ENCODE peak calls at places on chromosome 14, in ten cellular contexts. One of them, this sample, is unnamed.

GRCh38 chr14:55240526-55241178 is 30.6 kb upstream of the FBXO34 start:
- DNase-seq in K562: no peak
- DNase-seq in uterus: no peak
- DNase-seq in GM10248: no peak
- DNase-seq in lower lobe of right lung: no peak
- DNase-seq in astrocyte of the spinal cord: peak
- DNase-seq in suprapubic skin: no peak
- DNase-seq in Peyer's patch: no peak
- DNase-seq in epithelial cell of esophagus: peak
- DNase-seq in endothelial cell of umbilical vein: no peak
- DNase-seq in this sample: no peak

GRCh38 chr14:64040044-64040443 is 187.2 kb downstream of the SYNE2 start:
- DNase-seq in GM10248: no peak
- DNase-seq in lower lobe of right lung: no peak
- DNase-seq in astrocyte of the spinal cord: peak
- DNase-seq in epithelial cell of esophagus: peak
- DNase-seq in uterus: no peak
- DNase-seq in endothelial cell of umbilical vein: peak
- DNase-seq in K562: no peak
- DNase-seq in suprapubic skin: no peak
- DNase-seq in Peyer's patch: no peak
- DNase-seq in this sample: no peak

GRCh38 chr14:59028476-59029202 is 159.8 kb upstream of the DAAM1 start:
- DNase-seq in lower lobe of right lung: peak
- DNase-seq in uterus: peak
- DNase-seq in K562: peak
- DNase-seq in astrocyte of the spinal cord: peak
- DNase-seq in GM10248: peak
- DNase-seq in endothelial cell of umbilical vein: peak
- DNase-seq in suprapubic skin: no peak
- DNase-seq in epithelial cell of esophagus: peak
- DNase-seq in Peyer's patch: peak
- DNase-seq in this sample: peak

GRCh38 chr14:41071351-41071750 is 535.3 kb upstream of the LRFN5 start:
- DNase-seq in uterus: no peak
- DNase-seq in lower lobe of right lung: no peak
- DNase-seq in epithelial cell of esophagus: no peak
- DNase-seq in endothelial cell of umbilical vein: no peak
- DNase-seq in Peyer's patch: no peak
- DNase-seq in astrocyte of the spinal cord: no peak
- DNase-seq in GM10248: no peak
- DNase-seq in K562: no peak
- DNase-seq in suprapubic skin: no peak
- DNase-seq in this sample: no peak

GRCh38 chr14:23550827-23551265 is 719 bp downstream of the ZFHX2 start:
- DNase-seq in astrocyte of the spinal cord: no peak
- DNase-seq in lower lobe of right lung: peak
- DNase-seq in suprapubic skin: no peak
- DNase-seq in uterus: no peak
- DNase-seq in epithelial cell of esophagus: no peak
- DNase-seq in endothelial cell of umbilical vein: no peak
- DNase-seq in K562: peak
- DNase-seq in Peyer's patch: peak
- DNase-seq in GM10248: no peak
- DNase-seq in this sample: no peak

GRCh38 chr14:34030864-34031263 is 80.0 kb upstream of the EGLN3 start:
- DNase-seq in lower lobe of right lung: no peak
- DNase-seq in K562: no peak
- DNase-seq in suprapubic skin: no peak
- DNase-seq in uterus: peak
- DNase-seq in endothelial cell of umbilical vein: no peak
- DNase-seq in Peyer's patch: peak
- DNase-seq in astrocyte of the spinal cord: peak
- DNase-seq in epithelial cell of esophagus: no peak
- DNase-seq in GM10248: no peak
- DNase-seq in this sample: no peak

GRCh38 chr14:79275367-79275655 is 936.0 kb downstream of the DIO2 start:
- DNase-seq in suprapubic skin: no peak
- DNase-seq in GM10248: no peak
- DNase-seq in Peyer's patch: no peak
- DNase-seq in astrocyte of the spinal cord: no peak
- DNase-seq in K562: no peak
- DNase-seq in epithelial cell of esophagus: no peak
- DNase-seq in uterus: no peak
- DNase-seq in lower lobe of right lung: no peak
- DNase-seq in endothelial cell of umbilical vein: no peak
- DNase-seq in this sample: no peak

GRCh38 chr14:22428681-22429315 is 160.2 kb downstream of the DAD1 start:
- DNase-seq in lower lobe of right lung: no peak
- DNase-seq in endothelial cell of umbilical vein: peak
- DNase-seq in uterus: no peak
- DNase-seq in astrocyte of the spinal cord: no peak
- DNase-seq in epithelial cell of esophagus: peak
- DNase-seq in Peyer's patch: no peak
- DNase-seq in K562: no peak
- DNase-seq in GM10248: no peak
- DNase-seq in suprapubic skin: no peak
- DNase-seq in this sample: no peak

GRCh38 chr14:72172075-72172474 is 239.8 kb downstream of the RGS6 start:
- DNase-seq in epithelial cell of esophagus: no peak
- DNase-seq in lower lobe of right lung: no peak
- DNase-seq in astrocyte of the spinal cord: no peak
- DNase-seq in uterus: no peak
- DNase-seq in endothelial cell of umbilical vein: no peak
- DNase-seq in suprapubic skin: no peak
- DNase-seq in Peyer's patch: no peak
- DNase-seq in GM10248: no peak
- DNase-seq in K562: no peak
- DNase-seq in this sample: no peak

GRCh38 chr14:100555436-100556067 is 31.7 kb downstream of the BEGAIN start:
- DNase-seq in Peyer's patch: no peak
- DNase-seq in K562: no peak
- DNase-seq in suprapubic skin: no peak
- DNase-seq in lower lobe of right lung: no peak
- DNase-seq in GM10248: no peak
- DNase-seq in uterus: no peak
- DNase-seq in endothelial cell of umbilical vein: no peak
- DNase-seq in astrocyte of the spinal cord: no peak
- DNase-seq in epithelial cell of esophagus: no peak
- DNase-seq in this sample: no peak

GRCh38 chr14:24852312-24853060 is 197.5 kb downstream of the STXBP6 start:
- DNase-seq in Peyer's patch: peak
- DNase-seq in uterus: no peak
- DNase-seq in lower lobe of right lung: no peak
- DNase-seq in epithelial cell of esophagus: no peak
- DNase-seq in K562: no peak
- DNase-seq in endothelial cell of umbilical vein: no peak
- DNase-seq in GM10248: no peak
- DNase-seq in suprapubic skin: no peak
- DNase-seq in astrocyte of the spinal cord: no peak
- DNase-seq in this sample: no peak

GRCh38 chr14:101716956-101717662 is 44.4 kb upstream of the PPP2R5C start:
- DNase-seq in lower lobe of right lung: no peak
- DNase-seq in astrocyte of the spinal cord: no peak
- DNase-seq in Peyer's patch: no peak
- DNase-seq in epithelial cell of esophagus: peak
- DNase-seq in GM10248: no peak
- DNase-seq in K562: no peak
- DNase-seq in uterus: no peak
- DNase-seq in endothelial cell of umbilical vein: no peak
- DNase-seq in suprapubic skin: peak
- DNase-seq in this sample: no peak

GRCh38 chr14:35600253-35600652 is 66.3 kb downstream of the INSM2 start:
- DNase-seq in K562: no peak
- DNase-seq in lower lobe of right lung: no peak
- DNase-seq in Peyer's patch: no peak
- DNase-seq in GM10248: no peak
- DNase-seq in astrocyte of the spinal cord: no peak
- DNase-seq in suprapubic skin: no peak
- DNase-seq in endothelial cell of umbilical vein: no peak
- DNase-seq in epithelial cell of esophagus: no peak
- DNase-seq in uterus: no peak
- DNase-seq in this sample: no peak

GRCh38 chr14:90299408-90299807 is 32.3 kb downstream of the NRDE2 start:
- DNase-seq in GM10248: no peak
- DNase-seq in suprapubic skin: no peak
- DNase-seq in Peyer's patch: no peak
- DNase-seq in astrocyte of the spinal cord: no peak
- DNase-seq in endothelial cell of umbilical vein: no peak
- DNase-seq in lower lobe of right lung: peak
- DNase-seq in epithelial cell of esophagus: no peak
- DNase-seq in K562: no peak
- DNase-seq in uterus: no peak
- DNase-seq in this sample: no peak

GRCh38 chr14:73662439-73663056 is 17.8 kb downstream of the DNAL1 start:
- DNase-seq in GM10248: no peak
- DNase-seq in astrocyte of the spinal cord: peak
- DNase-seq in endothelial cell of umbilical vein: peak
- DNase-seq in K562: peak
- DNase-seq in lower lobe of right lung: no peak
- DNase-seq in epithelial cell of esophagus: peak
- DNase-seq in Peyer's patch: no peak
- DNase-seq in suprapubic skin: no peak
- DNase-seq in uterus: peak
- DNase-seq in this sample: peak
- TF ChIP-seq CTCF in GM10248: no peak
- TF ChIP-seq CTCF in astrocyte of the spinal cord: peak
- TF ChIP-seq CTCF in endothelial cell of umbilical vein: peak
- TF ChIP-seq CTCF in K562: peak
- TF ChIP-seq CTCF in lower lobe of right lung: no peak
- TF ChIP-seq CTCF in epithelial cell of esophagus: peak
- TF ChIP-seq CTCF in Peyer's patch: peak
- TF ChIP-seq CTCF in suprapubic skin: no peak
- TF ChIP-seq CTCF in uterus: no peak
- TF ChIP-seq CTCF in this sample: peak

DNA sequence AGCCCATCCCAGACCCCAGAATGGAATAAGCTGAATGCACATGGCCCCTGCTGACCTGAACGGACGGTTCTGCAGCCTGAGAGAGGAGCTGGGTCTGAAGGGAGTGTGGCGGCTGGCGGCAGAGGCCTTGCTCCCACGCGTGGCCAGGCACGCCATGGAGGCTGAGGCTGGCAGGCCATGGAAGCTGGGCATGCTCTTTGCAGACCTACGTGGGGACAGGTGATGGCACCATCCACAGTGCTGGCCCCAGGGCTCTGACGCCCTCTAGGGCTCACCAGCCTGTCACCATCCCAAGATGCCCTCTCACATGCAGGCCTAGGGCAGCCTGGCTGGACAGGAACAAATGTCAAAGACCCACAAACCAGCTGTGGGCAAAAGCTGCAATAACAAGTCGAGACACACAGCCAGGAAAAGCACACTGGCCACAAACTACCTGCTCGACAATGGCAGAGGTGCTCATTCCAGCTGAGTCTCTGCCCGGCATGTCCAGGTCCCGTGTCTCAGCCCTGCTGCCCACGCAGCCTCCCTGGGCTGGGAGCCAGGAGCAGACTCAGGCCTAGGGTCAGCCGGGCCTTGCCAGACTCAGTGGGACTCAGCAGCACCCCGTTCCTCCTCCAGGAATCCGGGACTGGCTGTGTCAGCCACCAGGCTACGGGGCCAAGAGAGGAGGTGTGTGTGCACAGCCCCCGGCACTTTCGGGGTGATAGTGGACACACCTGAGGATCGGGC is 19.7 kb downstream of the BTBD6 start:
- DNase-seq in lower lobe of right lung: no peak
- DNase-seq in astrocyte of the spinal cord: no peak
- DNase-seq in GM10248: no peak
- DNase-seq in Peyer's patch: no peak
- DNase-seq in endothelial cell of umbilical vein: no peak
- DNase-seq in epithelial cell of esophagus: no peak
- DNase-seq in suprapubic skin: no peak
- DNase-seq in K562: no peak
- DNase-seq in uterus: no peak
- DNase-seq in this sample: no peak
- TF ChIP-seq CTCF in lower lobe of right lung: no peak
- TF ChIP-seq CTCF in astrocyte of the spinal cord: no peak
- TF ChIP-seq CTCF in GM10248: no peak
- TF ChIP-seq CTCF in Peyer's patch: peak
- TF ChIP-seq CTCF in endothelial cell of umbilical vein: no peak
- TF ChIP-seq CTCF in epithelial cell of esophagus: peak
- TF ChIP-seq CTCF in suprapubic skin: no peak
- TF ChIP-seq CTCF in K562: no peak
- TF ChIP-seq CTCF in uterus: no peak
- TF ChIP-seq CTCF in this sample: no peak

DNA sequence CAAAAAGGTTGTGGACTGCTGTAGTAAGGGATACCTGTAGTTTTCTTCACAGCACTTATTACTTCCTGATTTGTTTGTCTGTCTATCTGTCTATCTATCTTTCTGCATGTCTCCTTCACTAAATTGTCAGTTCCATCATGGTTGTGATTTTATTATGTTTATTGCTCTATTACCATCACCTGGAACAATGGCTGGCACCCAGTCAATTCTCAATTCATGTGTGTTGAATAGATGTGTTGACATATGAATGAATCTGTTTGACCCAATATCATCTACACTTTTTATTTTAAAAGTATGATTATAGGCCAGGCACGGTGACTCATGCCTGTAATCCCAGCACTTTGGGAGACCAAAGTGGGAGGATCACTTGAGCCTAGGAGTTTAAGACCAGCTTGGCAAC is 224.4 kb downstream of the NUBPL start:
- DNase-seq in GM10248: no peak
- DNase-seq in endothelial cell of umbilical vein: peak
- DNase-seq in uterus: no peak
- DNase-seq in K562: no peak
- DNase-seq in Peyer's patch: no peak
- DNase-seq in epithelial cell of esophagus: peak
- DNase-seq in suprapubic skin: no peak
- DNase-seq in lower lobe of right lung: no peak
- DNase-seq in astrocyte of the spinal cord: no peak
- DNase-seq in this sample: no peak
- TF ChIP-seq CTCF in GM10248: no peak
- TF ChIP-seq CTCF in endothelial cell of umbilical vein: no peak
- TF ChIP-seq CTCF in uterus: no peak
- TF ChIP-seq CTCF in K562: no peak
- TF ChIP-seq CTCF in Peyer's patch: no peak
- TF ChIP-seq CTCF in epithelial cell of esophagus: no peak
- TF ChIP-seq CTCF in suprapubic skin: no peak
- TF ChIP-seq CTCF in lower lobe of right lung: no peak
- TF ChIP-seq CTCF in astrocyte of the spinal cord: no peak
- TF ChIP-seq CTCF in this sample: no peak

DNA sequence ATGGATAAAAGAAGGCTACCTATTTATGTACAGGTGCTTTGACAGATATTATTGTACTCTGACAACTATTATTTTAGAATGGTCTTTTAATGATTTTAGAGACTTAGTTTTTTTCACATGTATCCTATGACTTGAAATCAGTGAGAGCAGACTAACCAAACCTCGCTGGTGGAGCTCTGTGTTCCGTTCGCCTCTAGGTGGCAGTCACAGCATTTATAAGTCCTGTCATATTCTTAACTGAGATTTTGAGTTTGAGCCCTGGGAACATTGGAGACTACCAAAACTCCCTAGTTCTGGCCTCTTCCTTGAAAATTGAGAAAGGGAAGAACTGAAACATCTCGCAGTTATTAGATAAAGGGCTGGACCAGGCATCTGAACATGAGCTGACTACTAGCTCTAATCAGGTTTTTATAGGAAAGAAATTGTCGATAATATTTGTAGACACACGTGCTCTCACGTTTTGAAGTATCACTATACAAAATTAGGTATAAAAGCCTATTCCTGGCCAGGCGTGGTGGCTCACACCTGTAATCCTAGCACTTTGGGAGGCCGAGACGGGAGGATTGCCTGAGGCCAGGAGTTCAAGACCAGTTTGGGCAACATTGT is 48.3 kb downstream of the TTLL5 start:
- DNase-seq in epithelial cell of esophagus: peak
- DNase-seq in GM10248: peak
- DNase-seq in lower lobe of right lung: peak
- DNase-seq in astrocyte of the spinal cord: peak
- DNase-seq in Peyer's patch: peak
- DNase-seq in suprapubic skin: peak
- DNase-seq in K562: peak
- DNase-seq in uterus: peak
- DNase-seq in endothelial cell of umbilical vein: peak
- DNase-seq in this sample: peak
- TF ChIP-seq CTCF in epithelial cell of esophagus: peak
- TF ChIP-seq CTCF in GM10248: peak
- TF ChIP-seq CTCF in lower lobe of right lung: peak
- TF ChIP-seq CTCF in astrocyte of the spinal cord: peak
- TF ChIP-seq CTCF in Peyer's patch: peak
- TF ChIP-seq CTCF in suprapubic skin: peak
- TF ChIP-seq CTCF in K562: peak
- TF ChIP-seq CTCF in uterus: peak
- TF ChIP-seq CTCF in endothelial cell of umbilical vein: peak
- TF ChIP-seq CTCF in this sample: peak

This sample was measured in Caco-2.